ENCODE peak calls at places on chromosomes 12 and 14, in seven cellular contexts. O is H1, D is GM12891, V is GM12892, W is K562, Z is HepG2, B is GM12878. X is an unnamed sample.

GRCh38 chr12:106910202-106910601 is 45.5 kb upstream of the TMEM263 start:
- DNase-seq in O (no peak), D (no peak), V (no peak), W (no peak), Z (no peak), B (peak), X (no peak)

GRCh38 chr12:3170423-3171194 is 93.4 kb downstream of the TSPAN9 start:
- DNase-seq in O (no peak), D (no peak), V (no peak), W (no peak), Z (no peak), B (no peak), X (peak)

GRCh38 chr14:90093942-90094595 is 32.3 kb downstream of the KCNK13 start:
- DNase-seq in O (no peak), D (no peak), V (no peak), W (no peak), Z (no peak), B (no peak), X (no peak)

GRCh38 chr12:76284816-76285750 is 63.1 kb downstream of the BBS10 start:
- DNase-seq in O (no peak), D (no peak), V (no peak), W (no peak), Z (peak), B (no peak), X (no peak)

GRCh38 chr14:23517650-23518329 is 33.8 kb downstream of the ZFHX2 start:
- DNase-seq in O (no peak), D (no peak), V (no peak), W (no peak), Z (no peak), B (no peak), X (no peak)

GRCh38 chr12:130796985-130797686 is 41.9 kb downstream of the STX2 start:
- DNase-seq in O (no peak), D (no peak), V (no peak), W (no peak), Z (no peak), B (no peak), X (no peak)

GRCh38 chr14:89428556-89429196 is 11.6 kb upstream of the FOXN3 start:
- DNase-seq in O (no peak), D (no peak), V (no peak), W (no peak), Z (no peak), B (no peak), X (no peak)

GRCh38 chr14:74508844-74509428 is 15.4 kb downstream of the ISCA2 start:
- DNase-seq in O (no peak), D (no peak), V (peak), W (no peak), Z (no peak), B (no peak), X (no peak)

GRCh38 chr14:95106966-95107365 is 50.4 kb downstream of the DICER1 start:
- DNase-seq in O (no peak), D (no peak), V (no peak), W (no peak), Z (no peak), B (no peak), X (no peak)

GRCh38 chr12:13534645-13535398 is 338.3 kb downstream of the EMP1 start:
- DNase-seq in O (peak), D (no peak), V (no peak), W (peak), Z (peak), B (no peak), X (peak)

GRCh38 chr12:57796996-57797395 is 14.4 kb downstream of the TSFM start:
- DNase-seq in O (no peak), D (no peak), V (no peak), W (no peak), Z (no peak), B (no peak), X (no peak)

GRCh38 chr12:9741726-9742125 is 8.8 kb upstream of the CLECL1 start:
- DNase-seq in O (no peak), D (no peak), V (no peak), W (no peak), Z (no peak), B (peak), X (no peak)

GRCh38 chr14:68627868-68628604 is 164.8 kb downstream of the ZFP36L1 start:
- DNase-seq in O (peak), D (peak), V (no peak), W (no peak), Z (no peak), B (no peak), X (no peak)

DNA sequence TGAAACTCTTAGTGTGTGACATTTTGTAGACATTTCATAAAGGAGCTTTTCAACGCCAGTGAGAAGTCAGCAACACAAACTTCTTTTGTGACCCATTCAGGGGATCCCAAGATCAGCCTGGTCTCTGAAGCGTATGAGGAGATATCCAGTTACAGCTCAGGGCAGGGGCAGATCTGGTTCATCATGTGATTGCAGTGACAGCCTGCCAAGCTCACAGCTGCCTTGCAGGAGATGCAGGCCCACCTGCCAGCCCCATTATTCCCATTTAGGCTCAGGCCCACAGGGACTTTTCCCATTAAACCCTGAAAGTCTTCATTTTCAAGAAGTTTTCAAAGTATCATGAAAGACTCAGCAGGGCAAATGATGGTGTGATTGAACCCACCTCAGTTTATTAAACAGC is 38.3 kb downstream of the SRGAP1 start:
- DNase-seq in O (no peak), D (no peak), V (no peak), W (no peak), Z (no peak), B (no peak), X (peak)
- TF ChIP-seq POLR2AphosphoS5 in O (no peak), D (no peak), V (no peak), W (no peak), Z (no peak), B (no peak), X (no peak)

DNA sequence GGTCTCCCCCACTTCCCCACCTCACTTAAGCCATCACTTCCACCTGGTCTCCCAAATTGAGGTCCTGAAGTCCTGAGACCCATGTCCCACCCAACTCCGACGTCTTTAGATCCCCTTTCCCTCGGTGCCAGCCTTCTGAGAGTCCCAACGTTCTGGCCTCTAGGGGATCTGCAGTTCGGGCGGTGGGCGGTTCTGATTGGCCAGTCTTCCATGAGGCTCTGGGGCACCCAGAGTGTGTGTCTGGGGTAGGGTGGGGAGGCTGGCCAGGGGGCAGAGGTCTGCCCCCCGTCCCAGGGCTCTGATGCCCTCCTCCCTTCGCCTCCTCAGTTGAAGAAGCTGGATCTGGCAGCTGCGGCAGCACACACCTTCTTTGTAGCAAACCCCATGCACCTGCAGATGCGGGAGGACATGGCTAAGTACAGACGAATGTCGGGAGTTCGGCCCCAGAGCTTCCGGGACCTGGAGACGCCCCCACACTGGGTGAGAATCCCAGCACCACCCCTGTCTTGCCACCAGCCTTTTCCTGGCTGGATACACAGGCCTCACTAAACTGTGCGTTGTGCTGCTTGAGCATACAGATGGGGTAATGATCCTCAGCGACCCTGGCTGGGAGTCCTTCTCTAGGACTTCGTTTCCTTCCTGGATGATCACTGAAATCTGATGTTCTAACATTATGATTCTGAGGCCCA is 1.5 kb downstream of the P3H3 start:
- DNase-seq in O (peak), D (no peak), V (no peak), W (peak), Z (peak), B (no peak), X (peak)
- TF ChIP-seq TAF1 in O (no peak), D (no peak), V (no peak), W (no peak), Z (peak), B (no peak), X (no peak)

DNA sequence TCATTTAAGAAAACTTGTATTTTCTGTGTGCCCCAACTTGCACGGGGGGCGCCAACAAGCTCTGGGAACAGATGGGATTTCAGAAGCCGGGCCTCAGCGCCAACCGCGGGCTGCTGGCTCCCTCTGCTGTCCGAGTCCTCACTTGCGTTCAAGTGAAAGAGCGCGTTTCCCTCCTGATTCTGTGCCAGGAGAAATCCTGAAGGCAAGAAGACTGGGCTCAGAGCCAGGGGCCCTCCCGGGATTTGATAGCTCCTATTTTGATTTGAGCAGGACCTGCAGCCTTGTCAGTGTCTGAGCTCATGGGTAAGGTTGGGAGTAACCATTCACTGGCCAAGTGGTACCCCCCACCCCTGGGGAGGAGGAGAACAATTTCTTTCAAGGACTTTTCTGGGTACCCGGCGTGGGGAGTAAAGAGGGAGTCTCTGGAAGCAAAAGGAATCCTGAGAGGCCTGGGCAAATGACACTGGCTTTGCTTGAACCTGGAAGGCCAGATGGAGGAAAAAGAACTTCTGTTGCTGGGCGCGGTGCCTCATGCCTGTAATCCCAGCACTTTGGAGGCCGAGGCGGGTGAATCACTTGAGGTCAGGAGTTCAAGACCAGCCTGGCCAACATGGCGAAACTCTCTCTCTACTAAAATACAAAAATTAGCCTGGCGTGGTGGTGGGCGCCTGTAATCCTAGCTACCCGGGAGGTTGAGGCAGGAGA is 179.0 kb upstream of the RGS6 start:
- DNase-seq in O (peak), D (peak), V (peak), W (peak), Z (peak), B (peak), X (peak)
- TF ChIP-seq POLR2AphosphoS5 in O (no peak), D (no peak), V (no peak), W (no peak), Z (no peak), B (no peak), X (no peak)

GRCh38 chr14:102219316-102219715 is 79.6 kb downstream of the WDR20 start:
- DNase-seq in O (peak), D (no peak), V (no peak), W (no peak), Z (no peak), B (no peak), X (no peak)

GRCh38 chr14:102217987-102218421 is 78.3 kb downstream of the WDR20 start:
- DNase-seq in O (no peak), D (no peak), V (no peak), W (no peak), Z (no peak), B (no peak), X (no peak)

GRCh38 chr14:102217399-102217798 is 77.7 kb downstream of the WDR20 start:
- DNase-seq in O (no peak), D (no peak), V (no peak), W (no peak), Z (no peak), B (no peak), X (no peak)

GRCh38 chr14:102220031-102220430 is 80.3 kb downstream of the WDR20 start:
- DNase-seq in O (peak), D (peak), V (peak), W (no peak), Z (no peak), B (peak), X (no peak)

DNA sequence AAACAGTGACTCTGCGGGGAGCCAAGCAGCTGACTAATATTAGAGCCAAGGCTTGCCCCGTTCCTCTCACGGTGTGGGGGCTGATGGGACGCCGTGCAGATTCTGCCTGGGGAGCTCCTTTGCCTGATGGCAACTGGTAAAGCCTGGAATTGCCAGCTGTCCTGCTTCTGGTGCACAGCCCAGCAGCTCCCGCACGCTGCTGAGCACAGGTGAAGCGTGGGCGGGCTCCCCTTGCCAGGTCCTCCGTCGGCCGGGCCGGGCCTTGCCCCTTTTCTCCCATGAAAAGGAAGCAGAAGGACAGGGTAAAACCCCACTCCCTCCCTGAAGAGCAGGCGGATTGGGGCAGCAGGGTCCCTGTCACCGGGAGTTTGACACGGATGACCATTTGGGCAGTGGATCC is 79.0 kb downstream of the WDR20 start:
- DNase-seq in O (no peak), D (no peak), V (no peak), W (no peak), Z (no peak), B (no peak), X (no peak)
- TF ChIP-seq TAF1 in O (no peak), D (no peak), V (no peak), W (no peak), Z (no peak), B (no peak), X (no peak)

GRCh38 chr12:112945515-112945914 is 7.2 kb downstream of the OAS3 start:
- DNase-seq in O (no peak), D (no peak), V (no peak), W (no peak), Z (no peak), B (no peak), X (no peak)

GRCh38 chr12:112946236-112947000 is 8.1 kb downstream of the OAS3 start:
- DNase-seq in O (no peak), D (no peak), V (no peak), W (no peak), Z (no peak), B (no peak), X (no peak)

GRCh38 chr12:112947761-112948160 is 9.5 kb downstream of the OAS3 start:
- DNase-seq in O (no peak), D (no peak), V (no peak), W (no peak), Z (no peak), B (no peak), X (no peak)

GRCh38 chr12:112948806-112949205 is 10.5 kb downstream of the OAS3 start:
- DNase-seq in O (no peak), D (no peak), V (no peak), W (no peak), Z (no peak), B (no peak), X (no peak)

GRCh38 chr12:112947314-112947713 is 9.0 kb downstream of the OAS3 start:
- DNase-seq in O (no peak), D (no peak), V (no peak), W (no peak), Z (no peak), B (no peak), X (no peak)
- TF ChIP-seq POLR2AphosphoS5 in O (no peak), D (no peak), V (no peak), W (no peak), Z (no peak), B (no peak), X (no peak)

GRCh38 chr12:86456241-86456640 is 200.1 kb upstream of the MGAT4C start:
- DNase-seq in O (no peak), D (no peak), V (no peak), W (no peak), Z (no peak), B (no peak), X (no peak)
- TF ChIP-seq TAF1 in O (no peak), D (no peak), V (no peak), W (no peak), Z (no peak), B (no peak), X (no peak)

GRCh38 chr12:109715310-109716091 is 1.9 kb downstream of the FAM222A start:
- DNase-seq in O (peak), D (no peak), V (no peak), W (peak), Z (no peak), B (no peak), X (peak)

GRCh38 chr12:109714141-109714912 is 702 bp downstream of the FAM222A start:
- DNase-seq in O (peak), D (peak), V (peak), W (peak), Z (peak), B (no peak), X (peak)

GRCh38 chr12:109711596-109712461 is 1.8 kb upstream of the FAM222A start:
- DNase-seq in O (no peak), D (no peak), V (no peak), W (peak), Z (peak), B (no peak), X (no peak)

GRCh38 chr12:109714913-109715244 is 1.3 kb downstream of the FAM222A start:
- DNase-seq in O (no peak), D (no peak), V (no peak), W (no peak), Z (no peak), B (no peak), X (peak)

GRCh38 chr12:109713187-109713984 is at the start of gene FAM222A:
- DNase-seq in O (peak), D (peak), V (peak), W (peak), Z (peak), B (peak), X (peak)
- TF ChIP-seq POLR2AphosphoS5 in O (no peak), D (no peak), V (no peak), W (no peak), Z (peak), B (no peak), X (peak)

GRCh38 chr14:70907172-70907995 is at the start of gene PCNX1:
- DNase-seq in O (peak), D (peak), V (peak), W (peak), Z (peak), B (no peak), X (peak)
- TF ChIP-seq TAF1 in O (peak), D (peak), V (peak), W (no peak), Z (peak), B (no peak), X (peak)

X was measured in SK-N-SH.